ENCODE peak calls at places on chromosomes 12 and 14, in ten cellular contexts. One of them, this sample, is unnamed.

GRCh38 chr12:26884765-26885576 is 52.0 kb upstream of the ITPR2 start:
- DNase-seq in T-helper 2 cell: peak
- DNase-seq in omental fat pad: peak
- DNase-seq in H7: peak
- DNase-seq in sigmoid colon: peak
- DNase-seq in renal cortical epithelial cell: peak
- DNase-seq in RWPE1: peak
- DNase-seq in SW480: peak
- DNase-seq in nephron progenitor cell: peak
- DNase-seq in stimulated activated CD8-positive, alpha-beta memory T cell treated with anti-CD3 and anti-CD28 coated beads, Interleukin-15, amount 100 ng/mL, for 24 hours: peak
- DNase-seq in this sample: no peak

GRCh38 chr12:64007853-64008252 is 163.4 kb downstream of the SRGAP1 start:
- DNase-seq in T-helper 2 cell: no peak
- DNase-seq in omental fat pad: no peak
- DNase-seq in H7: no peak
- DNase-seq in sigmoid colon: no peak
- DNase-seq in renal cortical epithelial cell: no peak
- DNase-seq in RWPE1: no peak
- DNase-seq in SW480: no peak
- DNase-seq in nephron progenitor cell: no peak
- DNase-seq in stimulated activated CD8-positive, alpha-beta memory T cell treated with anti-CD3 and anti-CD28 coated beads, Interleukin-15, amount 100 ng/mL, for 24 hours: no peak
- DNase-seq in this sample: no peak

GRCh38 chr12:39990122-39991101 is 115.5 kb downstream of the SLC2A13 start:
- DNase-seq in T-helper 2 cell: peak
- DNase-seq in omental fat pad: peak
- DNase-seq in H7: peak
- DNase-seq in sigmoid colon: peak
- DNase-seq in renal cortical epithelial cell: no peak
- DNase-seq in RWPE1: peak
- DNase-seq in SW480: peak
- DNase-seq in nephron progenitor cell: peak
- DNase-seq in stimulated activated CD8-positive, alpha-beta memory T cell treated with anti-CD3 and anti-CD28 coated beads, Interleukin-15, amount 100 ng/mL, for 24 hours: peak
- DNase-seq in this sample: no peak

GRCh38 chr14:22084393-22085281 is 411.0 kb upstream of the OR4E1 start:
- DNase-seq in T-helper 2 cell: no peak
- DNase-seq in omental fat pad: no peak
- DNase-seq in H7: peak
- DNase-seq in sigmoid colon: no peak
- DNase-seq in renal cortical epithelial cell: peak
- DNase-seq in RWPE1: peak
- DNase-seq in SW480: peak
- DNase-seq in nephron progenitor cell: peak
- DNase-seq in stimulated activated CD8-positive, alpha-beta memory T cell treated with anti-CD3 and anti-CD28 coated beads, Interleukin-15, amount 100 ng/mL, for 24 hours: no peak
- DNase-seq in this sample: no peak

GRCh38 chr14:36619853-36620252 is 37.4 kb upstream of the NKX2-8 start:
- DNase-seq in T-helper 2 cell: no peak
- DNase-seq in omental fat pad: no peak
- DNase-seq in H7: no peak
- DNase-seq in sigmoid colon: no peak
- DNase-seq in renal cortical epithelial cell: no peak
- DNase-seq in RWPE1: no peak
- DNase-seq in SW480: no peak
- DNase-seq in nephron progenitor cell: no peak
- DNase-seq in stimulated activated CD8-positive, alpha-beta memory T cell treated with anti-CD3 and anti-CD28 coated beads, Interleukin-15, amount 100 ng/mL, for 24 hours: no peak
- DNase-seq in this sample: no peak

GRCh38 chr12:117874842-117875434 is 93.9 kb downstream of the KSR2 start:
- DNase-seq in T-helper 2 cell: peak
- DNase-seq in omental fat pad: peak
- DNase-seq in H7: peak
- DNase-seq in sigmoid colon: peak
- DNase-seq in renal cortical epithelial cell: peak
- DNase-seq in RWPE1: peak
- DNase-seq in SW480: peak
- DNase-seq in nephron progenitor cell: peak
- DNase-seq in stimulated activated CD8-positive, alpha-beta memory T cell treated with anti-CD3 and anti-CD28 coated beads, Interleukin-15, amount 100 ng/mL, for 24 hours: peak
- DNase-seq in this sample: no peak

GRCh38 chr12:89091293-89091841 is 260.9 kb downstream of the DUSP6 start:
- DNase-seq in T-helper 2 cell: no peak
- DNase-seq in omental fat pad: no peak
- DNase-seq in H7: no peak
- DNase-seq in sigmoid colon: no peak
- DNase-seq in renal cortical epithelial cell: no peak
- DNase-seq in RWPE1: no peak
- DNase-seq in SW480: no peak
- DNase-seq in nephron progenitor cell: no peak
- DNase-seq in stimulated activated CD8-positive, alpha-beta memory T cell treated with anti-CD3 and anti-CD28 coated beads, Interleukin-15, amount 100 ng/mL, for 24 hours: no peak
- DNase-seq in this sample: no peak

GRCh38 chr14:50794063-50794645 is 36.8 kb downstream of the NIN start:
- DNase-seq in T-helper 2 cell: no peak
- DNase-seq in omental fat pad: no peak
- DNase-seq in H7: no peak
- DNase-seq in sigmoid colon: no peak
- DNase-seq in renal cortical epithelial cell: no peak
- DNase-seq in RWPE1: no peak
- DNase-seq in SW480: no peak
- DNase-seq in nephron progenitor cell: no peak
- DNase-seq in stimulated activated CD8-positive, alpha-beta memory T cell treated with anti-CD3 and anti-CD28 coated beads, Interleukin-15, amount 100 ng/mL, for 24 hours: no peak
- DNase-seq in this sample: no peak

GRCh38 chr14:104714066-104714465 is 10.0 kb upstream of the ADSS1 start:
- DNase-seq in T-helper 2 cell: no peak
- DNase-seq in omental fat pad: no peak
- DNase-seq in H7: peak
- DNase-seq in sigmoid colon: no peak
- DNase-seq in renal cortical epithelial cell: no peak
- DNase-seq in RWPE1: no peak
- DNase-seq in SW480: no peak
- DNase-seq in nephron progenitor cell: no peak
- DNase-seq in stimulated activated CD8-positive, alpha-beta memory T cell treated with anti-CD3 and anti-CD28 coated beads, Interleukin-15, amount 100 ng/mL, for 24 hours: no peak
- DNase-seq in this sample: no peak

GRCh38 chr12:32312049-32312670 is 87.2 kb upstream of the FGD4 start:
- DNase-seq in T-helper 2 cell: no peak
- DNase-seq in omental fat pad: no peak
- DNase-seq in H7: peak
- DNase-seq in sigmoid colon: no peak
- DNase-seq in renal cortical epithelial cell: peak
- DNase-seq in RWPE1: peak
- DNase-seq in SW480: peak
- DNase-seq in nephron progenitor cell: peak
- DNase-seq in stimulated activated CD8-positive, alpha-beta memory T cell treated with anti-CD3 and anti-CD28 coated beads, Interleukin-15, amount 100 ng/mL, for 24 hours: no peak
- DNase-seq in this sample: no peak

GRCh38 chr12:115871714-115872113 is 405.8 kb downstream of the MED13L start:
- DNase-seq in T-helper 2 cell: no peak
- DNase-seq in omental fat pad: no peak
- DNase-seq in H7: peak
- DNase-seq in sigmoid colon: no peak
- DNase-seq in renal cortical epithelial cell: peak
- DNase-seq in RWPE1: peak
- DNase-seq in SW480: peak
- DNase-seq in nephron progenitor cell: peak
- DNase-seq in stimulated activated CD8-positive, alpha-beta memory T cell treated with anti-CD3 and anti-CD28 coated beads, Interleukin-15, amount 100 ng/mL, for 24 hours: no peak
- DNase-seq in this sample: no peak

GRCh38 chr14:101877766-101878165 is 86.6 kb upstream of the DYNC1H1 start:
- DNase-seq in T-helper 2 cell: no peak
- DNase-seq in omental fat pad: no peak
- DNase-seq in H7: no peak
- DNase-seq in sigmoid colon: no peak
- DNase-seq in renal cortical epithelial cell: no peak
- DNase-seq in RWPE1: no peak
- DNase-seq in SW480: no peak
- DNase-seq in nephron progenitor cell: no peak
- DNase-seq in stimulated activated CD8-positive, alpha-beta memory T cell treated with anti-CD3 and anti-CD28 coated beads, Interleukin-15, amount 100 ng/mL, for 24 hours: no peak
- DNase-seq in this sample: no peak

GRCh38 chr14:38248629-38249028 is 7.3 kb downstream of the CLEC14A start:
- DNase-seq in T-helper 2 cell: no peak
- DNase-seq in omental fat pad: no peak
- DNase-seq in H7: peak
- DNase-seq in sigmoid colon: no peak
- DNase-seq in renal cortical epithelial cell: no peak
- DNase-seq in RWPE1: no peak
- DNase-seq in SW480: no peak
- DNase-seq in nephron progenitor cell: no peak
- DNase-seq in stimulated activated CD8-positive, alpha-beta memory T cell treated with anti-CD3 and anti-CD28 coated beads, Interleukin-15, amount 100 ng/mL, for 24 hours: no peak
- DNase-seq in this sample: no peak

GRCh38 chr14:100488057-100488456 is 99.2 kb downstream of the BEGAIN start:
- DNase-seq in T-helper 2 cell: no peak
- DNase-seq in omental fat pad: no peak
- DNase-seq in H7: no peak
- DNase-seq in sigmoid colon: no peak
- DNase-seq in renal cortical epithelial cell: no peak
- DNase-seq in RWPE1: no peak
- DNase-seq in SW480: no peak
- DNase-seq in nephron progenitor cell: no peak
- DNase-seq in stimulated activated CD8-positive, alpha-beta memory T cell treated with anti-CD3 and anti-CD28 coated beads, Interleukin-15, amount 100 ng/mL, for 24 hours: no peak
- DNase-seq in this sample: no peak

GRCh38 chr12:92502417-92503028 is 200.3 kb upstream of the PLEKHG7 start:
- DNase-seq in T-helper 2 cell: no peak
- DNase-seq in omental fat pad: no peak
- DNase-seq in H7: no peak
- DNase-seq in sigmoid colon: no peak
- DNase-seq in renal cortical epithelial cell: peak
- DNase-seq in RWPE1: no peak
- DNase-seq in SW480: peak
- DNase-seq in nephron progenitor cell: no peak
- DNase-seq in stimulated activated CD8-positive, alpha-beta memory T cell treated with anti-CD3 and anti-CD28 coated beads, Interleukin-15, amount 100 ng/mL, for 24 hours: no peak
- DNase-seq in this sample: no peak

This sample was measured in activated gamma-delta T cell.